ENCODE peak calls at places on chromosomes 6 and 20, in seven cellular contexts. H is heart left ventricle; T is endothelial cell of umbilical vein; L is brain microvascular endothelial cell; V is 8988T; C is adrenal gland; S is effector CD4-positive, alpha-beta T cell. B is an unnamed sample.

GRCh38 chr6:13113956-13114593 is 214.3 kb downstream of the TBC1D7 start:
- DNase-seq in H (no peak), T (no peak), L (no peak), V (no peak), C (no peak), S (no peak), B (no peak)

GRCh38 chr20:45115386-45115774 is 406 bp upstream of the WFDC5 start:
- DNase-seq in H (no peak), T (no peak), L (no peak), V (no peak), C (no peak), S (no peak), B (no peak)

GRCh38 chr6:149852180-149852579 is 12.0 kb downstream of the LRP11 start:
- DNase-seq in H (no peak), T (peak), L (peak), V (no peak), C (no peak), S (no peak), B (no peak)

GRCh38 chr6:164928041-164928321 is 381.4 kb downstream of the C6orf118 start:
- DNase-seq in H (no peak), T (no peak), L (no peak), V (no peak), C (no peak), S (no peak), B (no peak)

GRCh38 chr6:135990855-135991464 is 139.5 kb downstream of the PDE7B start:
- DNase-seq in H (no peak), T (no peak), L (no peak), V (no peak), C (no peak), S (no peak), B (no peak)

GRCh38 chr20:32330555-32330897 is 27.6 kb upstream of the ASXL1 start:
- DNase-seq in H (no peak), T (no peak), L (no peak), V (no peak), C (no peak), S (no peak), B (no peak)

GRCh38 chr6:44045672-44046015 is 81.6 kb downstream of the MRPL14 start:
- DNase-seq in H (peak), T (no peak), L (no peak), V (no peak), C (no peak), S (no peak), B (peak)

GRCh38 chr20:43243672-43244269 is 54.1 kb upstream of the PTPRT start:
- DNase-seq in H (no peak), T (no peak), L (no peak), V (no peak), C (no peak), S (no peak), B (no peak)

GRCh38 chr20:20139403-20139802 is 87.1 kb downstream of the CFAP61 start:
- DNase-seq in H (no peak), T (no peak), L (no peak), V (no peak), C (no peak), S (no peak), B (no peak)

GRCh38 chr6:160173806-160174205 is 52.2 kb downstream of the SLC22A1 start:
- DNase-seq in H (no peak), T (no peak), L (no peak), V (no peak), C (no peak), S (no peak), B (no peak)

GRCh38 chr20:56003966-56004365 is 1.4 kb downstream of the CBLN4 start:
- DNase-seq in H (no peak), T (no peak), L (no peak), V (no peak), C (peak), S (no peak), B (no peak)

GRCh38 chr20:582204-582603 is 27.9 kb downstream of the TCF15 start:
- DNase-seq in H (no peak), T (no peak), L (no peak), V (no peak), C (no peak), S (no peak), B (no peak)

GRCh38 chr6:37641546-37641945 is 56.1 kb downstream of the MDGA1 start:
- DNase-seq in H (no peak), T (no peak), L (no peak), V (no peak), C (no peak), S (no peak), B (no peak)

GRCh38 chr6:17267586-17267985 is 13.6 kb upstream of the RBM24 start:
- DNase-seq in H (no peak), T (no peak), L (no peak), V (no peak), C (no peak), S (no peak), B (no peak)

GRCh38 chr6:28606424-28607391 is 81.0 kb downstream of the GPX5 start:
- DNase-seq in H (no peak), T (peak), L (peak), V (peak), C (no peak), S (no peak), B (no peak)

GRCh38 chr6:170081556-170081955 is 209.3 kb downstream of the DLL1 start:
- DNase-seq in H (no peak), T (no peak), L (no peak), V (no peak), C (peak), S (no peak), B (no peak)